ENCODE peak calls at places on chromosomes 6 and 20, in seven cellular contexts. One of them, this sample, is unnamed.

GRCh38 chr6:143002686-143003085 is 57.7 kb upstream of the HIVEP2 start:
- DNase-seq in mucosa of descending colon: no peak
- DNase-seq in AG08396: no peak
- DNase-seq in sciatic nerve: no peak
- DNase-seq in A549: no peak
- DNase-seq in COLO829: no peak
- DNase-seq in T follicular helper cell: no peak
- DNase-seq in this sample: no peak

GRCh38 chr6:162719528-162719927 is 8.0 kb downstream of the PRKN start:
- DNase-seq in AG08396: no peak
- DNase-seq in COLO829: no peak
- DNase-seq in T follicular helper cell: no peak
- DNase-seq in A549: no peak
- DNase-seq in mucosa of descending colon: no peak
- DNase-seq in sciatic nerve: no peak
- DNase-seq in this sample: no peak

GRCh38 chr20:31606928-31607639 is 2.0 kb downstream of the ID1 start:
- DNase-seq in A549: peak
- DNase-seq in mucosa of descending colon: peak
- DNase-seq in sciatic nerve: no peak
- DNase-seq in COLO829: no peak
- DNase-seq in T follicular helper cell: no peak
- DNase-seq in AG08396: peak
- DNase-seq in this sample: no peak

GRCh38 chr6:170019259-170020040 is 268.0 kb downstream of the ERMARD start:
- DNase-seq in sciatic nerve: peak
- DNase-seq in COLO829: no peak
- DNase-seq in A549: no peak
- DNase-seq in T follicular helper cell: no peak
- DNase-seq in mucosa of descending colon: no peak
- DNase-seq in AG08396: peak
- DNase-seq in this sample: no peak

GRCh38 chr20:3871549-3872265 is 17.5 kb upstream of the PANK2 start:
- DNase-seq in sciatic nerve: no peak
- DNase-seq in mucosa of descending colon: no peak
- DNase-seq in T follicular helper cell: no peak
- DNase-seq in AG08396: no peak
- DNase-seq in COLO829: no peak
- DNase-seq in A549: peak
- DNase-seq in this sample: no peak

GRCh38 chr6:138105880-138106664 is 1.1 kb downstream of the PERP start:
- DNase-seq in T follicular helper cell: no peak
- DNase-seq in AG08396: no peak
- DNase-seq in COLO829: no peak
- DNase-seq in sciatic nerve: no peak
- DNase-seq in mucosa of descending colon: peak
- DNase-seq in A549: peak
- DNase-seq in this sample: no peak

GRCh38 chr6:79810153-79810806 is 137.1 kb downstream of the ELOVL4 start:
- DNase-seq in sciatic nerve: no peak
- DNase-seq in T follicular helper cell: no peak
- DNase-seq in mucosa of descending colon: no peak
- DNase-seq in AG08396: no peak
- DNase-seq in A549: no peak
- DNase-seq in COLO829: no peak
- DNase-seq in this sample: no peak

GRCh38 chr6:130202782-130203181 is 20.0 kb downstream of the SAMD3 start:
- DNase-seq in COLO829: no peak
- DNase-seq in A549: no peak
- DNase-seq in AG08396: no peak
- DNase-seq in T follicular helper cell: no peak
- DNase-seq in sciatic nerve: no peak
- DNase-seq in mucosa of descending colon: no peak
- DNase-seq in this sample: no peak

GRCh38 chr20:41623625-41624024 is 5.4 kb upstream of the CHD6 start:
- DNase-seq in sciatic nerve: no peak
- DNase-seq in COLO829: no peak
- DNase-seq in AG08396: no peak
- DNase-seq in T follicular helper cell: no peak
- DNase-seq in A549: no peak
- DNase-seq in mucosa of descending colon: no peak
- DNase-seq in this sample: no peak

GRCh38 chr20:64106981-64107735 is at the start of gene NPBWR2:
- DNase-seq in A549: no peak
- DNase-seq in mucosa of descending colon: no peak
- DNase-seq in T follicular helper cell: no peak
- DNase-seq in AG08396: no peak
- DNase-seq in sciatic nerve: peak
- DNase-seq in COLO829: no peak
- DNase-seq in this sample: no peak

GRCh38 chr20:44748005-44748370 is 2.3 kb downstream of the KCNK15 start:
- DNase-seq in mucosa of descending colon: no peak
- DNase-seq in T follicular helper cell: no peak
- DNase-seq in AG08396: no peak
- DNase-seq in COLO829: no peak
- DNase-seq in sciatic nerve: no peak
- DNase-seq in A549: no peak
- DNase-seq in this sample: no peak

GRCh38 chr20:62356948-62357667 is 10.0 kb downstream of the LAMA5 start:
- DNase-seq in A549: peak
- DNase-seq in mucosa of descending colon: no peak
- DNase-seq in T follicular helper cell: no peak
- DNase-seq in COLO829: no peak
- DNase-seq in sciatic nerve: no peak
- DNase-seq in AG08396: peak
- DNase-seq in this sample: no peak

GRCh38 chr6:131765853-131766135 is 42.0 kb upstream of the ENPP1 start:
- DNase-seq in sciatic nerve: no peak
- DNase-seq in A549: no peak
- DNase-seq in COLO829: no peak
- DNase-seq in mucosa of descending colon: no peak
- DNase-seq in T follicular helper cell: no peak
- DNase-seq in AG08396: no peak
- DNase-seq in this sample: no peak

GRCh38 chr6:123803456-123803861 is 206 bp upstream of the NKAIN2 start:
- DNase-seq in mucosa of descending colon: no peak
- DNase-seq in sciatic nerve: no peak
- DNase-seq in A549: no peak
- DNase-seq in COLO829: no peak
- DNase-seq in AG08396: peak
- DNase-seq in T follicular helper cell: no peak
- DNase-seq in this sample: no peak

GRCh38 chr6:46626228-46626909 is 26.2 kb downstream of the CYP39A1 start:
- DNase-seq in sciatic nerve: no peak
- DNase-seq in mucosa of descending colon: peak
- DNase-seq in T follicular helper cell: no peak
- DNase-seq in A549: peak
- DNase-seq in AG08396: peak
- DNase-seq in COLO829: peak
- DNase-seq in this sample: peak

GRCh38 chr20:50343125-50343489 is 152.5 kb downstream of the CEBPB start:
- DNase-seq in T follicular helper cell: no peak
- DNase-seq in sciatic nerve: no peak
- DNase-seq in A549: no peak
- DNase-seq in AG08396: no peak
- DNase-seq in COLO829: no peak
- DNase-seq in mucosa of descending colon: no peak
- DNase-seq in this sample: no peak

GRCh38 chr6:13561624-13562267 is 12.7 kb upstream of the SIRT5 start:
- DNase-seq in mucosa of descending colon: no peak
- DNase-seq in sciatic nerve: no peak
- DNase-seq in AG08396: no peak
- DNase-seq in COLO829: no peak
- DNase-seq in T follicular helper cell: no peak
- DNase-seq in A549: no peak
- DNase-seq in this sample: no peak

GRCh38 chr6:44133003-44133931 is 5.9 kb downstream of the TMEM63B start:
- DNase-seq in AG08396: peak
- DNase-seq in COLO829: peak
- DNase-seq in T follicular helper cell: no peak
- DNase-seq in sciatic nerve: no peak
- DNase-seq in A549: peak
- DNase-seq in mucosa of descending colon: peak
- DNase-seq in this sample: peak

GRCh38 chr20:16615199-16615598 is 42.0 kb upstream of the KIF16B start:
- DNase-seq in COLO829: peak
- DNase-seq in sciatic nerve: no peak
- DNase-seq in AG08396: peak
- DNase-seq in T follicular helper cell: no peak
- DNase-seq in mucosa of descending colon: peak
- DNase-seq in A549: no peak
- DNase-seq in this sample: peak

GRCh38 chr20:46894579-46894958 is at the start of gene EYA2:
- DNase-seq in A549: peak
- DNase-seq in sciatic nerve: no peak
- DNase-seq in COLO829: no peak
- DNase-seq in mucosa of descending colon: peak
- DNase-seq in T follicular helper cell: no peak
- DNase-seq in AG08396: peak
- DNase-seq in this sample: no peak

GRCh38 chr20:63854069-63854765 is 7.1 kb upstream of the ABHD16B start:
- DNase-seq in T follicular helper cell: no peak
- DNase-seq in sciatic nerve: no peak
- DNase-seq in COLO829: no peak
- DNase-seq in A549: no peak
- DNase-seq in mucosa of descending colon: no peak
- DNase-seq in AG08396: no peak
- DNase-seq in this sample: no peak

GRCh38 chr20:57552471-57552870 is 8.4 kb upstream of the PCK1 start:
- DNase-seq in sciatic nerve: no peak
- DNase-seq in mucosa of descending colon: no peak
- DNase-seq in A549: no peak
- DNase-seq in COLO829: no peak
- DNase-seq in T follicular helper cell: no peak
- DNase-seq in AG08396: no peak
- DNase-seq in this sample: no peak

GRCh38 chr20:4229415-4229814 is 214.1 kb upstream of the RNF24 start:
- DNase-seq in sciatic nerve: no peak
- DNase-seq in mucosa of descending colon: no peak
- DNase-seq in COLO829: no peak
- DNase-seq in T follicular helper cell: no peak
- DNase-seq in A549: no peak
- DNase-seq in AG08396: no peak
- DNase-seq in this sample: no peak

This sample was measured in foreskin melanocyte.